ENCODE peak calls at places on chromosomes 13 and 19, in ten cellular contexts. U, J, F, B, N, R, X, Z, I and L are unnamed samples. For H3K27me3 and H3K4me1, the result is how much of the 10 kb centered on the place peaks cover.

GRCh38 chr13:111139874-111140561 is 24.9 kb downstream of the ARHGEF7 start:
- DNase-seq in U (no peak), J (no peak), F (no peak), B (no peak), N (no peak), R (no peak), X (no peak), Z (no peak), I (no peak), L (no peak)

GRCh38 chr13:112113851-112114250 is 46.9 kb downstream of the SOX1 start:
- DNase-seq in U (no peak), J (no peak), F (no peak), B (no peak), N (no peak), R (no peak), X (no peak), Z (no peak), I (no peak), L (no peak)

GRCh38 chr13:43475135-43475534 is 311.6 kb downstream of the ENOX1 start:
- DNase-seq in U (no peak), J (no peak), F (no peak), B (no peak), N (no peak), R (no peak), X (no peak), Z (no peak), I (no peak), L (no peak)

GRCh38 chr13:38012096-38012495 is 142.5 kb upstream of the TRPC4 start:
- DNase-seq in U (no peak), J (no peak), F (no peak), B (no peak), N (no peak), R (no peak), X (no peak), Z (no peak), I (no peak), L (no peak)

GRCh38 chr19:14147797-14148605 is 11.6 kb upstream of the ASF1B start:
- DNase-seq in U (no peak), J (no peak), F (peak), B (peak), N (peak), R (peak), X (peak), Z (peak), I (peak), L (peak)

GRCh38 chr13:36207672-36208071 is 6.7 kb downstream of the SOHLH2 start:
- DNase-seq in U (no peak), J (no peak), F (no peak), B (no peak), N (no peak), R (no peak), X (no peak), Z (no peak), I (no peak), L (no peak)

GRCh38 chr13:79901336-79901735 is 420.4 kb downstream of the NDFIP2 start:
- DNase-seq in U (no peak), J (no peak), F (peak), B (no peak), N (no peak), R (no peak), X (peak), Z (no peak), I (no peak), L (no peak)

GRCh38 chr13:23921451-23921888 is 24.2 kb upstream of the C1QTNF9B start:
- DNase-seq in U (no peak), J (no peak), F (peak), B (no peak), N (no peak), R (no peak), X (peak), Z (no peak), I (no peak), L (peak)

GRCh38 chr19:13827656-13828055 is 32.4 kb downstream of the ZSWIM4 start:
- DNase-seq in U (no peak), J (no peak), F (peak), B (no peak), N (no peak), R (no peak), X (no peak), Z (no peak), I (no peak), L (no peak)

GRCh38 chr13:67086260-67086659 is 143.9 kb downstream of the PCDH9 start:
- DNase-seq in U (no peak), J (no peak), F (no peak), B (no peak), N (no peak), R (no peak), X (no peak), Z (no peak), I (no peak), L (no peak)

GRCh38 chr19:44847144-44848035 is 1.3 kb downstream of the NECTIN2 start:
- DNase-seq in U (no peak), J (peak), F (peak), B (peak), N (peak), R (peak), X (peak), Z (peak), I (peak), L (no peak)

GRCh38 chr19:3721900-3722442 is 13.8 kb downstream of the TJP3 start:
- DNase-seq in U (no peak), J (no peak), F (no peak), B (no peak), N (no peak), R (no peak), X (no peak), Z (no peak), I (no peak), L (no peak)

GRCh38 chr19:3721131-3721899 is 13.1 kb downstream of the TJP3 start:
- DNase-seq in U (peak), J (no peak), F (peak), B (peak), N (peak), R (peak), X (peak), Z (peak), I (peak), L (peak)

GRCh38 chr19:3723883-3724282 is 15.7 kb downstream of the TJP3 start:
- DNase-seq in U (no peak), J (no peak), F (no peak), B (no peak), N (no peak), R (no peak), X (no peak), Z (no peak), I (no peak), L (no peak)

GRCh38 chr19:3723110-3723488 is 14.9 kb downstream of the TJP3 start:
- DNase-seq in U (no peak), J (no peak), F (no peak), B (no peak), N (no peak), R (no peak), X (no peak), Z (no peak), I (no peak), L (no peak)

GRCh38 chr19:3722443-3723109 is 14.4 kb downstream of the TJP3 start:
- DNase-seq in U (no peak), J (no peak), F (peak), B (no peak), N (no peak), R (peak), X (no peak), Z (no peak), I (no peak), L (no peak)
- H3K4me3 ChIP-seq in U (peak), J (no peak), F (no peak), B (no peak), N (no peak), R (no peak), X (no peak), Z (peak), I (no peak), L (no peak)

GRCh38 chr13:77056382-77056781 is 29.4 kb upstream of the FBXL3 start:
- DNase-seq in U (no peak), J (no peak), F (peak), B (no peak), N (no peak), R (no peak), X (no peak), Z (no peak), I (no peak), L (no peak)
- H3K27me3 ChIP-seq in U (under half), J (under half), F (under half), B (under half), N (under half), R (under half), X (under half), Z (under half), I (under half), L (under half)

GRCh38 chr13:21175656-21176194 is 627 bp downstream of the SKA3 start:
- DNase-seq in U (no peak), J (no peak), F (peak), B (no peak), N (no peak), R (no peak), X (no peak), Z (no peak), I (no peak), L (no peak)
- H3K4me1 ChIP-seq in U (under half), J (under half), F (under half), B (under half), N (under half), R (under half), X (under half), Z (under half), I (under half), L (under half)

GRCh38 chr19:47471733-47472457 is at the start of gene SLC8A2:
- DNase-seq in U (peak), J (peak), F (peak), B (peak), N (peak), R (no peak), X (peak), Z (peak), I (peak), L (peak)
- H3K4me3 ChIP-seq in U (no peak), J (peak), F (peak), B (no peak), N (peak), R (no peak), X (no peak), Z (no peak), I (no peak), L (no peak)

GRCh38 chr13:99961634-99962033 is 9.9 kb downstream of the ZIC5 start:
- DNase-seq in U (no peak), J (no peak), F (no peak), B (no peak), N (no peak), R (no peak), X (no peak), Z (no peak), I (no peak), L (no peak)
- H3K27me3 ChIP-seq in U (half or more), J (under half), F (under half), B (half or more), N (half or more), R (under half), X (under half), Z (half or more), I (under half), L (half or more)

GRCh38 chr19:46299004-46299509 is 2.2 kb downstream of the HIF3A start:
- DNase-seq in U (no peak), J (peak), F (no peak), B (peak), N (peak), R (peak), X (peak), Z (no peak), I (peak), L (no peak)
- H3K4me1 ChIP-seq in U (under half), J (half or more), F (under half), B (half or more), N (half or more), R (under half), X (under half), Z (under half), I (under half), L (under half)

GRCh38 chr19:1169921-1170885 is 3.9 kb downstream of the SBNO2 start:
- DNase-seq in U (no peak), J (no peak), F (no peak), B (peak), N (no peak), R (no peak), X (peak), Z (no peak), I (no peak), L (no peak)
- H3K4me3 ChIP-seq in U (no peak), J (no peak), F (no peak), B (no peak), N (no peak), R (no peak), X (peak), Z (no peak), I (no peak), L (no peak)

GRCh38 chr19:55535579-55536350 is 1.2 kb downstream of the SBK2 start:
- DNase-seq in U (no peak), J (no peak), F (no peak), B (no peak), N (no peak), R (no peak), X (no peak), Z (no peak), I (no peak), L (no peak)
- H3K27me3 ChIP-seq in U (under half), J (under half), F (under half), B (under half), N (under half), R (under half), X (under half), Z (under half), I (under half), L (under half)

DNA sequence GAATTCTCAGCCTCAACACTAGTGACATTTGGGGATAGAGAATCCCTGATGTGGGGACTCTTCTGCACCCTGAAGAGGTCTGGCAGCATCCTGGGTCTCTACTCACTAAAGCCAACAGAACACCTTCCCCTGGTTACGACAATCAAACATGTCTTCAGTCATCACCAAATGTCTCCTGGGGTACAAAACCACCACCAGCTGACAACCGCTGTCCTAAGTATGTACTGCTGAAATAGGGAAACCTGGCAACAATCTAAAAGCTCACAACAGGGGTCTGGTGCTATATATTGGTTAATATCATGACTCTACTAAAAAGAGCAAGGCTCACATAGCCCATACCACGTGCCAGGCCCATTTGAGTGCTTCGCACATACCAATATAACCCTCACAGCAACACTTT is 13.4 kb downstream of the AKT2 start:
- DNase-seq in U (peak), J (no peak), F (no peak), B (no peak), N (no peak), R (no peak), X (no peak), Z (no peak), I (no peak), L (no peak)
- H3K4me1 ChIP-seq in U (under half), J (under half), F (under half), B (half or more), N (half or more), R (under half), X (under half), Z (under half), I (under half), L (under half)

GRCh38 chr13:109746364-109746763 is 40.0 kb downstream of the IRS2 start:
- DNase-seq in U (no peak), J (no peak), F (no peak), B (no peak), N (no peak), R (no peak), X (no peak), Z (no peak), I (no peak), L (no peak)

GRCh38 chr13:109745702-109746101 is 40.7 kb downstream of the IRS2 start:
- DNase-seq in U (no peak), J (no peak), F (peak), B (no peak), N (no peak), R (no peak), X (no peak), Z (no peak), I (no peak), L (no peak)

GRCh38 chr13:109744512-109745051 is 41.8 kb downstream of the IRS2 start:
- DNase-seq in U (no peak), J (no peak), F (no peak), B (peak), N (peak), R (no peak), X (no peak), Z (no peak), I (peak), L (no peak)

GRCh38 chr13:109743706-109744453 is 42.5 kb downstream of the IRS2 start:
- DNase-seq in U (no peak), J (no peak), F (peak), B (no peak), N (no peak), R (no peak), X (peak), Z (no peak), I (no peak), L (no peak)

DNA sequence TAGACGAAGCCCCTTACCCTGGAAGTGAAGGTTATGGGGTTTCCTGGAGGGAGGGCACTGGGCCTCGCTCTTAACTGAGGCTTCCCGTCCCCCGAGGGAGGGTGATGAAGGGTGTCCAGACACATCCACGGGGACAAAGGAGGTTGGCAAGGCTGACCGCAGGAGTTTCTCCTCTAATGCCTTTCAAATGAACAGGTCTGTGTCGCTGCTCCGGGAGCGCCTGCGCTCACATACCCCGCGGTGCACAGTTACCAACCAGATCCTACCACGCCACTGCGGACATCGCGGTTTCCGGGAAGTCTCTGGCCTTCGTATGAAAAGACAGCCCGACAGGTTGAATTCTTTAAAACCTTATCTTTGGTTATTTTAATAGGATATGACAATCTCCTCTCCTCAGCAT is 41.3 kb downstream of the IRS2 start:
- DNase-seq in U (no peak), J (no peak), F (no peak), B (no peak), N (no peak), R (no peak), X (no peak), Z (no peak), I (no peak), L (no peak)
- H3K4me3 ChIP-seq in U (no peak), J (no peak), F (no peak), B (no peak), N (no peak), R (no peak), X (no peak), Z (no peak), I (no peak), L (no peak)